ENCODE peak calls at places on chromosomes 5 and 9, in eight cellular contexts. Z is nucleus accumbens; R is frontal cortex; C is stimulated activated CD4-positive, alpha-beta T cell treated with anti-CD3 and anti-CD28 coated beads, Interleukin-1b, Interleukin-23, amount 100 ng/mL, for 4 hours; S is astrocyte of the hippocampus; T is activated CD4-positive, alpha-beta T cell treated with anti-CD3 and anti-CD28 coated beads, Interleukin-2, amount 50 U/mL, for 1 hour; H is H9; D is NCI-H510A treated with DMSO at 0.1 percent for 48 hours. X is an unnamed sample.

GRCh38 chr9:137761032-137761431 is 116.5 kb upstream of the CACNA1B start:
- DNase-seq in T (no peak), C (no peak), H (no peak), D (no peak), S (no peak), R (peak), Z (no peak), X (no peak)

GRCh38 chr5:151085517-151086031 is 4.7 kb upstream of the TNIP1 start:
- DNase-seq in R (no peak), C (no peak), D (no peak), S (peak), T (peak), H (no peak), Z (no peak), X (no peak)

GRCh38 chr5:108382784-108383358 is 973 bp upstream of the FBXL17 start:
- DNase-seq in S (no peak), C (no peak), D (peak), R (peak), T (no peak), H (no peak), Z (no peak), X (no peak)

GRCh38 chr5:111932207-111932606 is 175.2 kb upstream of the NREP start:
- DNase-seq in T (no peak), R (no peak), H (no peak), S (no peak), D (no peak), C (no peak), Z (no peak), X (no peak)

GRCh38 chr9:108040783-108041182 is 551.2 kb upstream of the KLF4 start:
- DNase-seq in Z (no peak), D (no peak), R (no peak), S (peak), H (no peak), C (no peak), T (no peak), X (no peak)

GRCh38 chr5:126865299-126865698 is 88.4 kb downstream of the LMNB1 start:
- DNase-seq in C (no peak), D (no peak), T (no peak), S (peak), R (no peak), H (no peak), Z (no peak), X (no peak)

GRCh38 chr9:14345586-14346237 is 31.8 kb upstream of the NFIB start:
- DNase-seq in T (no peak), Z (no peak), H (peak), R (no peak), C (no peak), S (peak), D (no peak), X (peak)

GRCh38 chr5:78734094-78734845 is 85.7 kb upstream of the LHFPL2 start:
- DNase-seq in C (no peak), T (no peak), Z (no peak), H (no peak), S (no peak), R (no peak), D (no peak), X (no peak)

GRCh38 chr5:60084226-60084625 is 190.7 kb upstream of the PDE4D start:
- DNase-seq in S (no peak), C (no peak), Z (no peak), T (no peak), H (no peak), D (no peak), R (no peak), X (no peak)

GRCh38 chr5:16497546-16497945 is 31.9 kb upstream of the ZNF622 start:
- DNase-seq in H (no peak), Z (no peak), C (no peak), S (no peak), R (no peak), D (no peak), T (no peak), X (no peak)

GRCh38 chr5:14445581-14446290 is 135.9 kb upstream of the OTULINL start:
- DNase-seq in D (no peak), S (peak), H (peak), C (no peak), T (no peak), R (no peak), Z (peak), X (no peak)

GRCh38 chr5:9898319-9898718 is 268.2 kb upstream of the TAS2R1 start:
- DNase-seq in T (no peak), D (peak), H (peak), C (no peak), R (peak), Z (peak), S (peak), X (peak)

GRCh38 chr5:66554211-66554610 is 42.0 kb upstream of the MAST4 start:
- DNase-seq in C (no peak), T (no peak), S (peak), R (no peak), H (no peak), Z (no peak), D (no peak), X (peak)

GRCh38 chr9:131226226-131226625 is 50.1 kb downstream of the FAM78A start:
- DNase-seq in R (no peak), C (no peak), S (no peak), Z (no peak), T (no peak), D (no peak), H (no peak), X (no peak)

X was measured in globus pallidus.